ENCODE peak calls at places on chromosomes 3 and 15, in six cellular contexts. One of them, this sample, is unnamed.

GRCh38 chr3:12221663-12222062 is 63.0 kb upstream of the TIMP4 start:
- DNase-seq in EL: no peak
- DNase-seq in posterior cingulate gyrus: no peak
- DNase-seq in Kasumi-1: no peak
- DNase-seq in neural progenitor cell: no peak
- DNase-seq in NCI-H1092 treated with DMSO at 0.1 percent for 48 hours: no peak
- DNase-seq in this sample: no peak

GRCh38 chr15:47293763-47294162 is 423.5 kb upstream of the SEMA6D start:
- DNase-seq in NCI-H1092 treated with DMSO at 0.1 percent for 48 hours: no peak
- DNase-seq in posterior cingulate gyrus: no peak
- DNase-seq in EL: peak
- DNase-seq in Kasumi-1: no peak
- DNase-seq in neural progenitor cell: peak
- DNase-seq in this sample: peak

GRCh38 chr3:24986635-24987034 is 441.4 kb upstream of the RARB start:
- DNase-seq in posterior cingulate gyrus: no peak
- DNase-seq in Kasumi-1: no peak
- DNase-seq in NCI-H1092 treated with DMSO at 0.1 percent for 48 hours: no peak
- DNase-seq in neural progenitor cell: peak
- DNase-seq in EL: no peak
- DNase-seq in this sample: no peak

GRCh38 chr3:147311716-147312115 is 94.6 kb downstream of the ZIC4 start:
- DNase-seq in neural progenitor cell: no peak
- DNase-seq in EL: no peak
- DNase-seq in NCI-H1092 treated with DMSO at 0.1 percent for 48 hours: no peak
- DNase-seq in Kasumi-1: no peak
- DNase-seq in posterior cingulate gyrus: no peak
- DNase-seq in this sample: no peak

GRCh38 chr15:49083471-49084284 is 37.4 kb upstream of the SECISBP2L start:
- DNase-seq in EL: peak
- DNase-seq in NCI-H1092 treated with DMSO at 0.1 percent for 48 hours: no peak
- DNase-seq in neural progenitor cell: no peak
- DNase-seq in posterior cingulate gyrus: no peak
- DNase-seq in Kasumi-1: peak
- DNase-seq in this sample: peak

GRCh38 chr3:100911956-100912355 is 81.3 kb downstream of the ABI3BP start:
- DNase-seq in neural progenitor cell: no peak
- DNase-seq in Kasumi-1: no peak
- DNase-seq in posterior cingulate gyrus: no peak
- DNase-seq in NCI-H1092 treated with DMSO at 0.1 percent for 48 hours: no peak
- DNase-seq in EL: no peak
- DNase-seq in this sample: no peak

GRCh38 chr15:76994971-76995945 is at the start of gene PSTPIP1:
- DNase-seq in neural progenitor cell: no peak
- DNase-seq in NCI-H1092 treated with DMSO at 0.1 percent for 48 hours: no peak
- DNase-seq in posterior cingulate gyrus: peak
- DNase-seq in EL: no peak
- DNase-seq in Kasumi-1: peak
- DNase-seq in this sample: peak

GRCh38 chr3:173789530-173789929 is 392.0 kb downstream of the NLGN1 start:
- DNase-seq in posterior cingulate gyrus: no peak
- DNase-seq in NCI-H1092 treated with DMSO at 0.1 percent for 48 hours: no peak
- DNase-seq in Kasumi-1: no peak
- DNase-seq in EL: peak
- DNase-seq in neural progenitor cell: no peak
- DNase-seq in this sample: peak

GRCh38 chr3:152909180-152909883 is 74.4 kb downstream of the P2RY1 start:
- DNase-seq in posterior cingulate gyrus: no peak
- DNase-seq in neural progenitor cell: no peak
- DNase-seq in Kasumi-1: no peak
- DNase-seq in EL: no peak
- DNase-seq in NCI-H1092 treated with DMSO at 0.1 percent for 48 hours: no peak
- DNase-seq in this sample: peak

GRCh38 chr3:153350420-153350819 is 188.4 kb downstream of the RAP2B start:
- DNase-seq in Kasumi-1: no peak
- DNase-seq in posterior cingulate gyrus: no peak
- DNase-seq in EL: peak
- DNase-seq in neural progenitor cell: no peak
- DNase-seq in NCI-H1092 treated with DMSO at 0.1 percent for 48 hours: no peak
- DNase-seq in this sample: peak

GRCh38 chr3:189790658-189791057 is 159.5 kb downstream of the TP63 start:
- DNase-seq in NCI-H1092 treated with DMSO at 0.1 percent for 48 hours: no peak
- DNase-seq in Kasumi-1: no peak
- DNase-seq in EL: no peak
- DNase-seq in posterior cingulate gyrus: no peak
- DNase-seq in neural progenitor cell: no peak
- DNase-seq in this sample: no peak

GRCh38 chr3:157572559-157573270 is 69.5 kb upstream of the VEPH1 start:
- DNase-seq in neural progenitor cell: peak
- DNase-seq in posterior cingulate gyrus: no peak
- DNase-seq in NCI-H1092 treated with DMSO at 0.1 percent for 48 hours: peak
- DNase-seq in Kasumi-1: peak
- DNase-seq in EL: peak
- DNase-seq in this sample: peak

GRCh38 chr15:65731926-65732325 is 60.2 kb downstream of the DENND4A start:
- DNase-seq in NCI-H1092 treated with DMSO at 0.1 percent for 48 hours: no peak
- DNase-seq in EL: peak
- DNase-seq in Kasumi-1: no peak
- DNase-seq in posterior cingulate gyrus: no peak
- DNase-seq in neural progenitor cell: no peak
- DNase-seq in this sample: no peak

GRCh38 chr3:166785851-166786250 is 594.2 kb downstream of the ZBBX start:
- DNase-seq in Kasumi-1: no peak
- DNase-seq in EL: no peak
- DNase-seq in posterior cingulate gyrus: no peak
- DNase-seq in neural progenitor cell: no peak
- DNase-seq in NCI-H1092 treated with DMSO at 0.1 percent for 48 hours: no peak
- DNase-seq in this sample: no peak

GRCh38 chr3:134627831-134628230 is 23.0 kb downstream of the KY start:
- DNase-seq in Kasumi-1: peak
- DNase-seq in EL: peak
- DNase-seq in posterior cingulate gyrus: no peak
- DNase-seq in NCI-H1092 treated with DMSO at 0.1 percent for 48 hours: no peak
- DNase-seq in neural progenitor cell: no peak
- DNase-seq in this sample: peak

GRCh38 chr3:43405888-43406636 is 119.7 kb downstream of the SNRK start:
- DNase-seq in posterior cingulate gyrus: no peak
- DNase-seq in neural progenitor cell: no peak
- DNase-seq in Kasumi-1: no peak
- DNase-seq in EL: peak
- DNase-seq in NCI-H1092 treated with DMSO at 0.1 percent for 48 hours: no peak
- DNase-seq in this sample: peak

GRCh38 chr15:46170326-46170725 is 535.5 kb downstream of the SQOR start:
- DNase-seq in NCI-H1092 treated with DMSO at 0.1 percent for 48 hours: no peak
- DNase-seq in neural progenitor cell: no peak
- DNase-seq in posterior cingulate gyrus: no peak
- DNase-seq in Kasumi-1: no peak
- DNase-seq in EL: no peak
- DNase-seq in this sample: no peak

GRCh38 chr3:53109190-53109589 is 21.0 kb downstream of the RFT1 start:
- DNase-seq in Kasumi-1: no peak
- DNase-seq in EL: peak
- DNase-seq in posterior cingulate gyrus: no peak
- DNase-seq in NCI-H1092 treated with DMSO at 0.1 percent for 48 hours: no peak
- DNase-seq in neural progenitor cell: no peak
- DNase-seq in this sample: peak

GRCh38 chr15:57218826-57219576 is 157.3 kb upstream of the CGNL1 start:
- DNase-seq in NCI-H1092 treated with DMSO at 0.1 percent for 48 hours: peak
- DNase-seq in neural progenitor cell: peak
- DNase-seq in posterior cingulate gyrus: no peak
- DNase-seq in Kasumi-1: peak
- DNase-seq in EL: peak
- DNase-seq in this sample: peak

GRCh38 chr15:29425864-29426263 is 156.2 kb upstream of the NSMCE3 start:
- DNase-seq in posterior cingulate gyrus: no peak
- DNase-seq in Kasumi-1: no peak
- DNase-seq in EL: no peak
- DNase-seq in neural progenitor cell: no peak
- DNase-seq in NCI-H1092 treated with DMSO at 0.1 percent for 48 hours: no peak
- DNase-seq in this sample: no peak

GRCh38 chr3:11764931-11765363 is 81.7 kb downstream of the TAMM41 start:
- DNase-seq in Kasumi-1: no peak
- DNase-seq in neural progenitor cell: no peak
- DNase-seq in posterior cingulate gyrus: no peak
- DNase-seq in EL: peak
- DNase-seq in NCI-H1092 treated with DMSO at 0.1 percent for 48 hours: no peak
- DNase-seq in this sample: peak

GRCh38 chr15:68278345-68279217 is 1.0 kb downstream of the FEM1B start:
- DNase-seq in neural progenitor cell: no peak
- DNase-seq in NCI-H1092 treated with DMSO at 0.1 percent for 48 hours: peak
- DNase-seq in EL: peak
- DNase-seq in Kasumi-1: peak
- DNase-seq in posterior cingulate gyrus: no peak
- DNase-seq in this sample: no peak

GRCh38 chr3:125229168-125229567 is 16.6 kb upstream of the SLC12A8 start:
- DNase-seq in EL: no peak
- DNase-seq in Kasumi-1: no peak
- DNase-seq in NCI-H1092 treated with DMSO at 0.1 percent for 48 hours: no peak
- DNase-seq in neural progenitor cell: no peak
- DNase-seq in posterior cingulate gyrus: no peak
- DNase-seq in this sample: no peak

GRCh38 chr15:97978408-97979130 is 18.1 kb downstream of the ARRDC4 start:
- DNase-seq in neural progenitor cell: no peak
- DNase-seq in EL: peak
- DNase-seq in NCI-H1092 treated with DMSO at 0.1 percent for 48 hours: no peak
- DNase-seq in Kasumi-1: no peak
- DNase-seq in posterior cingulate gyrus: no peak
- DNase-seq in this sample: no peak

GRCh38 chr3:127851899-127852298 is 29.6 kb upstream of the MGLL start:
- DNase-seq in EL: no peak
- DNase-seq in NCI-H1092 treated with DMSO at 0.1 percent for 48 hours: no peak
- DNase-seq in posterior cingulate gyrus: no peak
- DNase-seq in neural progenitor cell: peak
- DNase-seq in Kasumi-1: no peak
- DNase-seq in this sample: no peak

GRCh38 chr3:109679672-109680071 is 342.3 kb upstream of the DPPA4 start:
- DNase-seq in NCI-H1092 treated with DMSO at 0.1 percent for 48 hours: no peak
- DNase-seq in posterior cingulate gyrus: no peak
- DNase-seq in EL: no peak
- DNase-seq in Kasumi-1: no peak
- DNase-seq in neural progenitor cell: no peak
- DNase-seq in this sample: no peak

GRCh38 chr3:132378048-132378762 is 39.1 kb upstream of the DNAJC13 start:
- DNase-seq in Kasumi-1: no peak
- DNase-seq in neural progenitor cell: no peak
- DNase-seq in posterior cingulate gyrus: no peak
- DNase-seq in EL: no peak
- DNase-seq in NCI-H1092 treated with DMSO at 0.1 percent for 48 hours: no peak
- DNase-seq in this sample: no peak

GRCh38 chr3:4686619-4687018 is 193.5 kb downstream of the ITPR1 start:
- DNase-seq in neural progenitor cell: no peak
- DNase-seq in NCI-H1092 treated with DMSO at 0.1 percent for 48 hours: no peak
- DNase-seq in EL: no peak
- DNase-seq in posterior cingulate gyrus: no peak
- DNase-seq in Kasumi-1: no peak
- DNase-seq in this sample: no peak

GRCh38 chr3:184334470-184335158 is 2.8 kb upstream of the FAM131A start:
- DNase-seq in NCI-H1092 treated with DMSO at 0.1 percent for 48 hours: no peak
- DNase-seq in EL: peak
- DNase-seq in neural progenitor cell: no peak
- DNase-seq in posterior cingulate gyrus: no peak
- DNase-seq in Kasumi-1: no peak
- DNase-seq in this sample: no peak

GRCh38 chr3:187041362-187042061 is 97.8 kb downstream of the RPL39L start:
- DNase-seq in neural progenitor cell: no peak
- DNase-seq in Kasumi-1: peak
- DNase-seq in posterior cingulate gyrus: no peak
- DNase-seq in EL: peak
- DNase-seq in NCI-H1092 treated with DMSO at 0.1 percent for 48 hours: no peak
- DNase-seq in this sample: no peak

GRCh38 chr15:88704791-88705768 is 66.3 kb downstream of the ISG20 start:
- DNase-seq in posterior cingulate gyrus: peak
- DNase-seq in EL: peak
- DNase-seq in NCI-H1092 treated with DMSO at 0.1 percent for 48 hours: no peak
- DNase-seq in Kasumi-1: no peak
- DNase-seq in neural progenitor cell: peak
- DNase-seq in this sample: peak

GRCh38 chr3:188128905-188129304 is 25.1 kb upstream of the LPP start:
- DNase-seq in NCI-H1092 treated with DMSO at 0.1 percent for 48 hours: no peak
- DNase-seq in posterior cingulate gyrus: no peak
- DNase-seq in EL: no peak
- DNase-seq in neural progenitor cell: no peak
- DNase-seq in Kasumi-1: no peak
- DNase-seq in this sample: no peak